ENCODE peak calls at places on chromosomes 16 and 17, in six cellular contexts. Y is BJ, S is uterus, F is Caco-2, J is AG09309, B is omental fat pad. I is an unnamed sample.

GRCh38 chr17:73138541-73139138 is 26.2 kb upstream of the SSTR2 start:
- DNase-seq in Y (no peak), S (no peak), F (no peak), J (no peak), B (no peak), I (no peak)

GRCh38 chr17:78939615-78940014 is 14.4 kb upstream of the TIMP2 start:
- DNase-seq in Y (no peak), S (no peak), F (no peak), J (no peak), B (no peak), I (no peak)

GRCh38 chr17:7046127-7046724 is 2.3 kb upstream of the SLC16A11 start:
- DNase-seq in Y (no peak), S (no peak), F (peak; percentile 85), J (no peak), B (no peak), I (no peak)

GRCh38 chr16:25256821-25257503 is 683 bp downstream of the ZKSCAN2 start:
- DNase-seq in Y (no peak), S (no peak), F (peak; percentile 27), J (no peak), B (no peak), I (no peak)

GRCh38 chr16:87233928-87234327 is 83.3 kb downstream of the C16orf95 start:
- DNase-seq in Y (no peak), S (no peak), F (peak; percentile 24), J (no peak), B (no peak), I (no peak)

GRCh38 chr17:59365383-59365981 is 34.0 kb downstream of the YPEL2 start:
- DNase-seq in Y (no peak), S (peak; percentile 26), F (peak; percentile 74), J (no peak), B (no peak), I (peak; percentile 68)

GRCh38 chr17:18246880-18247612 is 11.5 kb downstream of the FLII start:
- DNase-seq in Y (no peak), S (peak; percentile 71), F (peak; percentile 49), J (no peak), B (peak; percentile 48), I (no peak)

GRCh38 chr16:89498839-89499238 is 8.5 kb upstream of the ANKRD11 start:
- DNase-seq in Y (no peak), S (peak; percentile 78), F (no peak), J (no peak), B (no peak), I (no peak)

GRCh38 chr17:57512258-57512657 is 232.8 kb downstream of the CCDC182 start:
- DNase-seq in Y (no peak), S (no peak), F (no peak), J (no peak), B (no peak), I (no peak)

GRCh38 chr16:15523939-15524338 is 89.6 kb downstream of the BMERB1 start:
- DNase-seq in Y (no peak), S (no peak), F (no peak), J (no peak), B (no peak), I (no peak)

DNA sequence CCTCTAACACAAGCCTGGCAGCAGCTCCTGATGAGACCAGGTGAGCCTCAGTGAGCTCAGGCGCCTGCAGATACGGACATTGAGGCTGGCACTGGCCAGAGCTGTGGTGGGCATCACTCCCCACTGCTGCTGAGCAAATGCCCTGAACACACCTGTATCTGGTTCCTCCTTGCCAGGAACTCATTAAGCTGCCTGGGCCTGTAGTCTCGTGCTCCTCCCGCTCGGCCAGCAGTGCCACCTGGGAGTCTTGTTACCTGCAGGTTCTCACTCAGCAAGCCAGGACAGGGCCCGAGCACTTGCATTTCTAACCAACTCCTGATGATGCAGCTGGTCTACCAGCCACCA is 13.3 kb downstream of the EIF4A3 start:
- DNase-seq in Y (no peak), S (no peak), F (no peak), J (no peak), B (no peak), I (no peak)
- TF ChIP-seq CTCF in Y (no peak), S (no peak), F (no peak), J (no peak), B (no peak), I (no peak)

DNA sequence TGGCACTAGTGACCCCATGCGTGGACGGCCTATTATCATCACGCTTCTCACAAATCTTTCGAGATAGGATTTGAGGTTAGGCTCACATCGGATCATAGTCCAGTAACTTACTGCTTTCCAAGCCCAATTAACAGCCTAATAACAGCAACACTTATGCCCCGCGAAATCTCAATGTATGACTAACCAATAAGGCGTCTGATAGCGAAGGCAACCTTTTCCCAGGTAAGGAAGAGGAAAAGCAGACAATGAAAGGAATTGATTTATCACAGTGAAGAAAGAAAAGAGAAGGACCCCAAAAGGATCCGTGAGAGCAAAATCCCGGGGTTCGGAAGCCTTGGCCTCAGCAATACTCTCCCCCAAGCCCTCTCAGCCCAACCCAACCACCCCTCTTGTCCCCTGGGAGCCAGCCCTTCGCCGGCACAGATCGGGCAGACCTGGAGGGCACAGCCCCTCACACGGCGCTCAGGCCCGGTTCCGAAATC is 567 bp downstream of the GPATCH8 start:
- DNase-seq in Y (no peak), S (no peak), F (no peak), J (no peak), B (no peak), I (peak; percentile 25)
- TF ChIP-seq CTCF in Y (no peak), S (no peak), F (no peak), J (no peak), B (no peak), I (no peak)

GRCh38 chr16:49179714-49180330 is 101.8 kb downstream of the CBLN1 start:
- DNase-seq in Y (no peak), S (no peak), F (peak; percentile 5), J (no peak), B (no peak), I (no peak)

GRCh38 chr16:49189286-49189685 is 92.4 kb downstream of the CBLN1 start:
- DNase-seq in Y (no peak), S (no peak), F (no peak), J (no peak), B (no peak), I (no peak)

GRCh38 chr16:49181812-49182211 is 99.8 kb downstream of the CBLN1 start:
- DNase-seq in Y (no peak), S (no peak), F (no peak), J (no peak), B (no peak), I (no peak)

GRCh38 chr16:49183911-49184310 is 97.7 kb downstream of the CBLN1 start:
- DNase-seq in Y (no peak), S (no peak), F (peak; percentile 34), J (no peak), B (no peak), I (no peak)
- TF ChIP-seq CTCF in Y (peak; percentile 40), S (no peak), F (peak; percentile 47), J (no peak), B (no peak), I (no peak)

GRCh38 chr17:10769840-10770239 is 34.1 kb downstream of the TMEM238L start:
- DNase-seq in Y (no peak), S (no peak), F (no peak), J (no peak), B (no peak), I (peak; percentile 39)

GRCh38 chr17:10775740-10776333 is 28.1 kb downstream of the TMEM238L start:
- DNase-seq in Y (no peak), S (no peak), F (no peak), J (no peak), B (no peak), I (no peak)

GRCh38 chr17:10771142-10771541 is 32.8 kb downstream of the TMEM238L start:
- DNase-seq in Y (no peak), S (no peak), F (no peak), J (no peak), B (no peak), I (peak; percentile 3)

GRCh38 chr17:10775058-10775457 is 28.8 kb downstream of the TMEM238L start:
- DNase-seq in Y (no peak), S (no peak), F (no peak), J (no peak), B (no peak), I (peak; percentile 17)

DNA sequence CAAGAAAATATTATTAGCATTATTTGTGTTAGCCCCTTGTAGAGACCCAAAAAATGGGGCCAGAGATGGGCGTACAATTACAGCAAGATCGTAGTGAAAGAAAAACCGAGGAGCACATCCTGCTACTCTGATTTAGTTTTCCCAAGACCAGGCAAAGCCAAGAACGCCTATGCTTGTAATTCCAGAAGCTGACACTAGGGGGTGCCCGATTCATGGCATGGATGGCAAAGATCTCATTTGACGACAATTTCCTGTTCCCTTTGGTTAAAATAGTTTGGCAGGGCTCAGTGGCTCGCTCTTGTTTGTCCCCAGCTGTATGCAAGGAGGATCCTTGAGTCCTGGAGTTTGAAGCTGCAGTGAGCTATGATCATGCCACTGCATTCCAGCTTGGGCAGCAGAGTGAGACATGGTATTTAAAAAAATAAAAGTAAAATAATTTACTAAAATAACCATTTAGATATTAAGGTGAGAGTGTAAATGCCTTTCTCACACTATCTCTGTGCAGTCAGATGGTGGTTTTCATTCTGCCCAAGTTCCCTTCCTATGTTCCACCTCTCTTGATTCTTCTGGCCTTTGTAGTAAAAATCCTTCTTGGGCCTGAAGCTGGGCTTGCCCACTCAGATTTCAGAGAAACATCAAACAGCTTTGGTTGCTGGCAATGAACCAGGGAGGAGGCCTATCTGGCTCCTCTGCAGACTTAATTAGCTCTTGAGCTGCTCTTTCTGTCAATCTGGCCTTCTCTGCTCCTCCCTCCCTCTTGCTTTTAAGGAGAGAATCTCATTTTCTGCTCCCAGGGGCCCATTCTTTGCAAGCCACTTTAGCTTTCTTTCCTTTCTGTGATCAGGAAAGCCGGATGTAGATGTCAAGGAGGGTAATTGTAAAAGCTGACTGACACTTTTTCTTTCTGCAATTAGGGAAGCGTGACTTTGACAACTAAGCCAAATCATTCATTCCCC is 31.2 kb downstream of the TMEM238L start:
- DNase-seq in Y (no peak), S (no peak), F (peak; percentile 32), J (no peak), B (no peak), I (no peak)
- TF ChIP-seq CTCF in Y (peak; percentile 62), S (no peak), F (peak; percentile 36), J (peak; percentile 45), B (no peak), I (no peak)

DNA sequence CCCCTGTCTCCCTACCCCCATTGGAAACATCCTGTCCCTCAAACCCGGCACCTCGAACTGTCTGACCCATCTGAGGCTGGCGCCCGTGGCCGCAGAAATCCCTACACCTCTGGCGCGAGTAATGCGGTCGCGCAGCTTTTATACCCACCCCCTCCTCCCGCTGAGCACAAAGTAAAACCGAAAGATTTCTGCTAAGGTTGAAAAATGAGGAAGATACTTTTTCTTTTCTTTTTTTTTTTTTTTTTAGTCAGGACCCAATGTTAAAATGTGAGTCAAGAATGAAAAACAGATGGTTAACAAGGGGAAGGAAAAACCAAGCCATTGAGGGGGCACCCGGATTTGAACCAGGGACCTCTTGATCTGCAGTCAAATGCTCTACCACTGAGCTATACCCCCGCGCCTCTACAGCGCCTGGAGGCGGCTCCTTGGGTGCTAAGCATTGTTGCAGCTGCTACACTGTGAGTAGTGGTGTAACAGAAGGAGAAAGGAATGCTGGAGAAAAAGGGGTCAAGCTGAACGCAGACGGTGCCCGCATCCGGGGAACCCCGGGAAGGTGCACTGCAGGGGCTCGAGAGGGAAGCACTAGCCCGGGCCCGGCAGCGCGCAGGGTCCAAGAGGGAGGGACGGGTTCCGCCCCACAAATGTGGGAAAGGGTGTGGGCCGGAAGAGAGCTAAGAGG is 751 bp upstream of the LASP1 start:
- DNase-seq in Y (peak; percentile 58), S (peak; percentile 95), F (peak; percentile 95), J (peak; percentile 66), B (peak; percentile 92), I (peak; percentile 96)
- TF ChIP-seq CTCF in Y (peak; percentile 38), S (peak; percentile 25), F (peak; percentile 20), J (peak; percentile 39), B (no peak), I (no peak)

I was measured in tibial artery.